ENCODE peak calls at places on chromosomes 13 and 19, in nine cellular contexts. N, S, J, L, F, P, Q, E and X are unnamed samples. For H3K9me3, the result is how much of the 10 kb centered on the place peaks cover.

GRCh38 chr19:1264801-1265610 is 4.1 kb upstream of the CIRBP start:
- DNase-seq in N (no peak), S (peak), J (peak), L (peak), F (peak), P (peak), Q (peak), E (peak), X (peak)

GRCh38 chr13:106496072-106496997 is 39.1 kb downstream of the EFNB2 start:
- DNase-seq in N (no peak), S (no peak), J (peak), L (no peak), F (no peak), P (no peak), Q (no peak), E (no peak), X (no peak)

GRCh38 chr19:20661150-20661819 is at the start of gene ZNF626:
- DNase-seq in N (peak), S (peak), J (peak), L (peak), F (peak), P (peak), Q (peak), E (peak), X (peak)

GRCh38 chr13:102392810-102393209 is 9.0 kb downstream of the FGF14 start:
- DNase-seq in N (no peak), S (no peak), J (no peak), L (no peak), F (no peak), P (no peak), Q (no peak), E (no peak), X (no peak)

GRCh38 chr19:10339380-10339960 is at the start of gene ICAM3:
- DNase-seq in N (peak), S (no peak), J (no peak), L (no peak), F (peak), P (no peak), Q (no peak), E (no peak), X (no peak)

GRCh38 chr13:113298001-113298945 is 1.2 kb downstream of the LAMP1 start:
- DNase-seq in N (no peak), S (no peak), J (peak), L (no peak), F (no peak), P (no peak), Q (peak), E (no peak), X (no peak)

GRCh38 chr13:95195146-95195545 is 106.1 kb downstream of the ABCC4 start:
- DNase-seq in N (no peak), S (no peak), J (no peak), L (no peak), F (no peak), P (no peak), Q (peak), E (no peak), X (no peak)

GRCh38 chr13:41224113-41225110 is 30.0 kb upstream of the KBTBD7 start:
- DNase-seq in N (no peak), S (no peak), J (no peak), L (no peak), F (no peak), P (peak), Q (no peak), E (no peak), X (no peak)

GRCh38 chr13:102267191-102267590 is 134.7 kb downstream of the FGF14 start:
- DNase-seq in N (no peak), S (no peak), J (no peak), L (no peak), F (no peak), P (peak), Q (no peak), E (no peak), X (no peak)

GRCh38 chr19:22528956-22529355 is 105.2 kb upstream of the ZNF492 start:
- DNase-seq in N (no peak), S (peak), J (no peak), L (no peak), F (no peak), P (no peak), Q (no peak), E (no peak), X (no peak)
- H3K9me3 ChIP-seq in N (under half), S (under half), J (under half), L (under half), F (under half), P (under half), Q (under half), E (under half), X (under half)

DNA sequence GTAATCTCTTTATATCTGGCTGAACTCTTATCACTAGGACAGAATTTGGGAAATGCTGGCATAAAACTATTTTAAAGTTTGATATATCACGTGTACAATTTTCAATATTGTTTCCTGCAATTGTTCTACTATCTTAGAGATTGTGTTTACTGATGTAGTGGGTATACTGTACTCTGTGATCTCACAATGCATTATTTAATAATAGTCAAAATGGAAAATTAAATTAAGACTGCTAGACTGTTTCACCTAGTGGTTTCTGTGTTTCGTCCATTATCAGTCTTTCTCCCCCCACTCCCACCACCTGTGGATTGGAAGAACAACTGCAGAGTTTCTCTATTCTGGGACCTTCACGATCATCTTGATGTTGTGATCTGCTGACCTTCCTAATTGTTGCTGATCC is 449.2 kb upstream of the SLC10A2 start:
- DNase-seq in N (no peak), S (no peak), J (no peak), L (no peak), F (no peak), P (no peak), Q (no peak), E (no peak), X (no peak)
- H3K9me3 ChIP-seq in N (under half), S (under half), J (under half), L (under half), F (under half), P (under half), Q (under half), E (under half), X (under half)

GRCh38 chr13:19172647-19173030 is 9.0 kb downstream of the TUBA3C start:
- DNase-seq in N (no peak), S (no peak), J (no peak), L (peak), F (no peak), P (no peak), Q (no peak), E (no peak), X (no peak)
- H3K9me3 ChIP-seq in N (under half), S (under half), J (under half), L (under half), F (under half), P (under half), Q (under half), E (under half), X (under half)

GRCh38 chr19:43914051-43914450 is 21.0 kb downstream of the ZNF45 start:
- DNase-seq in N (no peak), S (no peak), J (no peak), L (no peak), F (no peak), P (no peak), Q (no peak), E (no peak), X (no peak)

GRCh38 chr19:43908659-43909058 is 26.4 kb downstream of the ZNF45 start:
- DNase-seq in N (no peak), S (no peak), J (no peak), L (no peak), F (no peak), P (no peak), Q (no peak), E (no peak), X (no peak)

GRCh38 chr19:43910884-43911283 is 24.2 kb downstream of the ZNF45 start:
- DNase-seq in N (no peak), S (no peak), J (no peak), L (no peak), F (no peak), P (no peak), Q (no peak), E (no peak), X (no peak)

GRCh38 chr19:43913383-43913782 is 21.7 kb downstream of the ZNF45 start:
- DNase-seq in N (no peak), S (no peak), J (no peak), L (no peak), F (no peak), P (no peak), Q (no peak), E (no peak), X (no peak)
- H3K9me3 ChIP-seq in N (half or more), S (under half), J (under half), L (half or more), F (under half), P (under half), Q (under half), E (half or more), X (half or more)

DNA sequence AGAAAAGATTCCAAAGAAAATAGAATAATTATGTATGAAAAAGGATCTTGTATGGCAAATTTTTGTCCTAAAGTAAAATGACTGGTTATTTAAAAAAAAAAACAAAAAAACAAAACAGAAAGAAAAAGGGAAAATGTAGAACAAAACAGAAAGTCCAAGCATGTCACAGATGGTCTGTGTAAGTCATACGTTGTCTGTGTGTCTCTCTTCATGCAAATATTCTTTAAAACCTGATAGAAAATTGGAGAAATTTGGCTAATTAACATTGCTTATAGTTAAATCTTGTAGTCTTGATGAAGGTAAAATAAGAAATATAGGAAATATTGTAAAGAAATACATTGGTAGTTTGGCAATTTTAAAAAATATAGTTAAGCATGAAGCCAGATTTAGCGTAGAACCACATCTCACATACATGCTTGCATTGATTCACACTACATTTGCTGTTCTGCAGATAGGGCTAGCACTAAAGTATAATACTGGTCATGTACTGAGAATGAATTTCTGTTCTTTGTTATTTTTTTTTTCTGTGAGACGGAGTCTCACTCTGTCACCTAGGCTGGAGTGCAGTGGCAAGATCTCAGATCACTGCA is 58.4 kb downstream of the SPRYD7 start:
- DNase-seq in N (no peak), S (no peak), J (no peak), L (no peak), F (no peak), P (no peak), Q (no peak), E (no peak), X (no peak)
- H3K9me3 ChIP-seq in N (under half), S (under half), J (under half), L (under half), F (under half), P (under half), Q (under half), E (under half), X (under half)

DNA sequence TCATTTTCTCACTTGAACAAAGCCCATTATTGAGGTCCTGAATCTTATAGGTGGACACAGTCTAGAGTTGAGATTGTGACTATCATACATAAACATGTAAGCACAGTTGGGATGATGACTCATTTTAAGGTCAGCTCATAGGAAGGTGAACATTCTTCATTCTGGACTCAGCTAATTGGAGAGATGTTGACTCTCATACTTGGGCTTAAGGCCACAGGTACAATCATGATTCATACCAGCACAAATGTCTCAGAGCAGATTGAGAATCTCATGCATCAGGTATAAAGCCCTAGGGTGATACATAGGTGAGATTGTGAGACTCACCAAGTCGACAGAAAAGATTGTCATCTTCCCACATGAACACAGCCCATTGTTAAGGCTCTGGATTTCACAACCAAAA is 62.3 kb upstream of the ZNF724 start:
- DNase-seq in N (no peak), S (no peak), J (no peak), L (no peak), F (no peak), P (peak), Q (no peak), E (no peak), X (no peak)
- H3K9me3 ChIP-seq in N (under half), S (under half), J (under half), L (under half), F (under half), P (under half), Q (under half), E (under half), X (under half)

GRCh38 chr19:58123354-58123753 is 25.3 kb upstream of the ZSCAN18 start:
- DNase-seq in N (no peak), S (no peak), J (no peak), L (no peak), F (no peak), P (no peak), Q (no peak), E (no peak), X (no peak)
- H3K9me3 ChIP-seq in N (half or more), S (under half), J (under half), L (half or more), F (half or more), P (half or more), Q (under half), E (half or more), X (half or more)